ENCODE peak calls at places on chromosomes 7 and 10, in ten cellular contexts. One of them, this sample, is unnamed.

GRCh38 chr10:119450606-119451304 is 91.8 kb downstream of the RGS10 start:
- DNase-seq in HFFc6: no peak
- DNase-seq in heart left ventricle: peak
- DNase-seq in mucosa of descending colon: no peak
- DNase-seq in HL-60: no peak
- DNase-seq in kidney epithelial cell: no peak
- DNase-seq in CD8-positive, alpha-beta T cell: no peak
- DNase-seq in cardiac fibroblast: no peak
- DNase-seq in astrocyte: no peak
- DNase-seq in A549: no peak
- DNase-seq in this sample: no peak

GRCh38 chr7:22356855-22357310 is at the start of gene RAPGEF5:
- DNase-seq in mucosa of descending colon: peak
- DNase-seq in cardiac fibroblast: peak
- DNase-seq in HFFc6: no peak
- DNase-seq in astrocyte: no peak
- DNase-seq in CD8-positive, alpha-beta T cell: no peak
- DNase-seq in kidney epithelial cell: no peak
- DNase-seq in HL-60: no peak
- DNase-seq in A549: no peak
- DNase-seq in heart left ventricle: no peak
- DNase-seq in this sample: peak

GRCh38 chr7:10237306-10237705 is 736.4 kb upstream of the PHF14 start:
- DNase-seq in astrocyte: peak
- DNase-seq in kidney epithelial cell: peak
- DNase-seq in A549: peak
- DNase-seq in mucosa of descending colon: no peak
- DNase-seq in CD8-positive, alpha-beta T cell: no peak
- DNase-seq in HFFc6: no peak
- DNase-seq in heart left ventricle: peak
- DNase-seq in cardiac fibroblast: peak
- DNase-seq in HL-60: no peak
- DNase-seq in this sample: no peak

GRCh38 chr10:59830601-59831259 is 75.6 kb downstream of the CCDC6 start:
- DNase-seq in mucosa of descending colon: peak
- DNase-seq in A549: peak
- DNase-seq in astrocyte: peak
- DNase-seq in heart left ventricle: peak
- DNase-seq in HL-60: peak
- DNase-seq in CD8-positive, alpha-beta T cell: no peak
- DNase-seq in cardiac fibroblast: peak
- DNase-seq in kidney epithelial cell: no peak
- DNase-seq in HFFc6: peak
- DNase-seq in this sample: peak

GRCh38 chr7:19491821-19492452 is 216.9 kb downstream of the POLR1F start:
- DNase-seq in mucosa of descending colon: no peak
- DNase-seq in HL-60: no peak
- DNase-seq in A549: peak
- DNase-seq in kidney epithelial cell: peak
- DNase-seq in astrocyte: peak
- DNase-seq in cardiac fibroblast: peak
- DNase-seq in heart left ventricle: no peak
- DNase-seq in CD8-positive, alpha-beta T cell: no peak
- DNase-seq in HFFc6: peak
- DNase-seq in this sample: no peak

GRCh38 chr7:2758673-2759603 is 70.9 kb downstream of the AMZ1 start:
- DNase-seq in astrocyte: no peak
- DNase-seq in heart left ventricle: no peak
- DNase-seq in HFFc6: no peak
- DNase-seq in HL-60: no peak
- DNase-seq in CD8-positive, alpha-beta T cell: no peak
- DNase-seq in cardiac fibroblast: no peak
- DNase-seq in A549: no peak
- DNase-seq in mucosa of descending colon: no peak
- DNase-seq in kidney epithelial cell: no peak
- DNase-seq in this sample: no peak

GRCh38 chr10:68732651-68733050 is 11.6 kb downstream of the CCAR1 start:
- DNase-seq in astrocyte: no peak
- DNase-seq in A549: no peak
- DNase-seq in HL-60: no peak
- DNase-seq in heart left ventricle: no peak
- DNase-seq in HFFc6: no peak
- DNase-seq in kidney epithelial cell: no peak
- DNase-seq in cardiac fibroblast: no peak
- DNase-seq in mucosa of descending colon: no peak
- DNase-seq in CD8-positive, alpha-beta T cell: no peak
- DNase-seq in this sample: no peak

GRCh38 chr10:71774916-71775702 is 1.8 kb upstream of the VSIR start:
- DNase-seq in CD8-positive, alpha-beta T cell: no peak
- DNase-seq in astrocyte: no peak
- DNase-seq in HL-60: peak
- DNase-seq in cardiac fibroblast: no peak
- DNase-seq in HFFc6: no peak
- DNase-seq in kidney epithelial cell: no peak
- DNase-seq in A549: no peak
- DNase-seq in mucosa of descending colon: no peak
- DNase-seq in heart left ventricle: peak
- DNase-seq in this sample: no peak

GRCh38 chr7:2483495-2483894 is 7.3 kb upstream of the GRIFIN start:
- DNase-seq in HL-60: no peak
- DNase-seq in HFFc6: no peak
- DNase-seq in mucosa of descending colon: no peak
- DNase-seq in CD8-positive, alpha-beta T cell: no peak
- DNase-seq in A549: no peak
- DNase-seq in cardiac fibroblast: no peak
- DNase-seq in kidney epithelial cell: no peak
- DNase-seq in heart left ventricle: no peak
- DNase-seq in astrocyte: no peak
- DNase-seq in this sample: no peak

GRCh38 chr7:105387621-105388372 is 924 bp downstream of the SRPK2 start:
- DNase-seq in A549: peak
- DNase-seq in HFFc6: peak
- DNase-seq in cardiac fibroblast: peak
- DNase-seq in heart left ventricle: peak
- DNase-seq in kidney epithelial cell: peak
- DNase-seq in mucosa of descending colon: peak
- DNase-seq in CD8-positive, alpha-beta T cell: peak
- DNase-seq in HL-60: peak
- DNase-seq in astrocyte: peak
- DNase-seq in this sample: peak
- TF ChIP-seq CTCF in A549: no peak
- TF ChIP-seq CTCF in HFFc6: peak
- TF ChIP-seq CTCF in cardiac fibroblast: no peak
- TF ChIP-seq CTCF in heart left ventricle: no peak
- TF ChIP-seq CTCF in kidney epithelial cell: no peak
- TF ChIP-seq CTCF in mucosa of descending colon: no peak
- TF ChIP-seq CTCF in CD8-positive, alpha-beta T cell: no peak
- TF ChIP-seq CTCF in HL-60: no peak
- TF ChIP-seq CTCF in astrocyte: no peak
- TF ChIP-seq CTCF in this sample: no peak

GRCh38 chr7:36792421-36792820 is 68.1 kb upstream of the AOAH start:
- DNase-seq in mucosa of descending colon: no peak
- DNase-seq in astrocyte: no peak
- DNase-seq in HL-60: no peak
- DNase-seq in CD8-positive, alpha-beta T cell: no peak
- DNase-seq in heart left ventricle: no peak
- DNase-seq in HFFc6: no peak
- DNase-seq in A549: no peak
- DNase-seq in kidney epithelial cell: no peak
- DNase-seq in cardiac fibroblast: no peak
- DNase-seq in this sample: no peak

GRCh38 chr7:36795451-36796021 is 71.2 kb upstream of the AOAH start:
- DNase-seq in kidney epithelial cell: no peak
- DNase-seq in astrocyte: no peak
- DNase-seq in mucosa of descending colon: no peak
- DNase-seq in HFFc6: no peak
- DNase-seq in HL-60: no peak
- DNase-seq in CD8-positive, alpha-beta T cell: no peak
- DNase-seq in heart left ventricle: no peak
- DNase-seq in A549: no peak
- DNase-seq in cardiac fibroblast: no peak
- DNase-seq in this sample: no peak

GRCh38 chr7:36790280-36790679 is 66.0 kb upstream of the AOAH start:
- DNase-seq in astrocyte: no peak
- DNase-seq in kidney epithelial cell: no peak
- DNase-seq in mucosa of descending colon: no peak
- DNase-seq in HFFc6: no peak
- DNase-seq in cardiac fibroblast: no peak
- DNase-seq in HL-60: no peak
- DNase-seq in A549: no peak
- DNase-seq in CD8-positive, alpha-beta T cell: no peak
- DNase-seq in heart left ventricle: no peak
- DNase-seq in this sample: no peak

GRCh38 chr7:36796850-36797618 is 72.7 kb upstream of the AOAH start:
- DNase-seq in mucosa of descending colon: no peak
- DNase-seq in cardiac fibroblast: no peak
- DNase-seq in CD8-positive, alpha-beta T cell: no peak
- DNase-seq in A549: no peak
- DNase-seq in astrocyte: no peak
- DNase-seq in heart left ventricle: no peak
- DNase-seq in HFFc6: no peak
- DNase-seq in kidney epithelial cell: no peak
- DNase-seq in HL-60: no peak
- DNase-seq in this sample: no peak

DNA sequence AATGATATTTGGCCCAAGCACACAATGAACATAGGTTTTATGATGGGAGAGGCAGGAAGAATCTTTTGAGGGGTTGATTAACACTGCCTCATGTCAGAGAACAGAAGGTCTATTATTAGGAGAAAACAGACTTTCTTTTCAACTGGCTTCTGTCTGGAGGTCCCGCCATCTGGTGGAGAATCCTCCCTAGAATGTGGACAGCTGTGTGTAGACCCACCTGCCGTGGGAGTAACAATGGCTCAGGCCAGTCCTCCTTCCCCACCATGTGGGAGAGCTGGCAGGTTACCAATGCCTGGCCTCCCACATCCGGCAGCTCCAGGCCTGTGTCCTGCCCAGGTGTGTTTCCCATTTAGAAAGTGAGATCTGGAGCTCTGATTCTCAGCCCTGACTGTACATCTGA is 70.4 kb upstream of the AOAH start:
- DNase-seq in mucosa of descending colon: no peak
- DNase-seq in cardiac fibroblast: no peak
- DNase-seq in heart left ventricle: no peak
- DNase-seq in HFFc6: no peak
- DNase-seq in HL-60: no peak
- DNase-seq in kidney epithelial cell: peak
- DNase-seq in A549: no peak
- DNase-seq in CD8-positive, alpha-beta T cell: no peak
- DNase-seq in astrocyte: no peak
- DNase-seq in this sample: no peak
- TF ChIP-seq CTCF in mucosa of descending colon: no peak
- TF ChIP-seq CTCF in cardiac fibroblast: no peak
- TF ChIP-seq CTCF in heart left ventricle: no peak
- TF ChIP-seq CTCF in HFFc6: no peak
- TF ChIP-seq CTCF in HL-60: no peak
- TF ChIP-seq CTCF in kidney epithelial cell: peak
- TF ChIP-seq CTCF in A549: no peak
- TF ChIP-seq CTCF in CD8-positive, alpha-beta T cell: no peak
- TF ChIP-seq CTCF in astrocyte: no peak
- TF ChIP-seq CTCF in this sample: no peak

GRCh38 chr7:117480978-117481377 is 1.2 kb downstream of the CFTR start:
- DNase-seq in CD8-positive, alpha-beta T cell: no peak
- DNase-seq in kidney epithelial cell: no peak
- DNase-seq in astrocyte: no peak
- DNase-seq in HL-60: no peak
- DNase-seq in heart left ventricle: no peak
- DNase-seq in mucosa of descending colon: peak
- DNase-seq in A549: peak
- DNase-seq in HFFc6: no peak
- DNase-seq in cardiac fibroblast: no peak
- DNase-seq in this sample: no peak
- TF ChIP-seq CTCF in CD8-positive, alpha-beta T cell: no peak
- TF ChIP-seq CTCF in kidney epithelial cell: no peak
- TF ChIP-seq CTCF in astrocyte: no peak
- TF ChIP-seq CTCF in HL-60: no peak
- TF ChIP-seq CTCF in heart left ventricle: peak
- TF ChIP-seq CTCF in mucosa of descending colon: no peak
- TF ChIP-seq CTCF in A549: no peak
- TF ChIP-seq CTCF in HFFc6: no peak
- TF ChIP-seq CTCF in cardiac fibroblast: no peak
- TF ChIP-seq CTCF in this sample: no peak

DNA sequence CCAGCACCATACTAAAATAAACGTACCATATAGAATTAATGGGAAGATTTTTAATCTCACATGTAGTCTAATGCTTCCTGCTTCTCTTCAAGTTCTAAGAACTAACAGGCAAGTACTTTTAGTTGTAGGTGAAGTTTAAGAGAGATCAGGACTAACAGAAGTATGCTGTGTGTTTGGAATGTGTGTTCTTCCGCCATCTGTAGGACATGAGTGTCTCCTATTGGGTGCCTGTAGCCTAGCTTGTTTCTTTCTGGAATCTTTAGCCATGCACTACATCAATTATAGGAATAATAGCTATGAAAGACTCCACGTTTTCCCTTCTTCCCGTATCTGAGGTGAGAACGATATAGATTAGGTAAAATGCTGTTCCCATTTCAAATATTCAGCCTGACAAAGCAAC is 140.2 kb upstream of the AHR start:
- DNase-seq in A549: peak
- DNase-seq in mucosa of descending colon: no peak
- DNase-seq in HL-60: no peak
- DNase-seq in HFFc6: no peak
- DNase-seq in CD8-positive, alpha-beta T cell: no peak
- DNase-seq in heart left ventricle: no peak
- DNase-seq in cardiac fibroblast: no peak
- DNase-seq in astrocyte: no peak
- DNase-seq in kidney epithelial cell: no peak
- DNase-seq in this sample: no peak
- TF ChIP-seq CTCF in A549: no peak
- TF ChIP-seq CTCF in mucosa of descending colon: no peak
- TF ChIP-seq CTCF in HL-60: no peak
- TF ChIP-seq CTCF in HFFc6: no peak
- TF ChIP-seq CTCF in CD8-positive, alpha-beta T cell: no peak
- TF ChIP-seq CTCF in heart left ventricle: no peak
- TF ChIP-seq CTCF in cardiac fibroblast: no peak
- TF ChIP-seq CTCF in astrocyte: no peak
- TF ChIP-seq CTCF in kidney epithelial cell: no peak
- TF ChIP-seq CTCF in this sample: no peak

DNA sequence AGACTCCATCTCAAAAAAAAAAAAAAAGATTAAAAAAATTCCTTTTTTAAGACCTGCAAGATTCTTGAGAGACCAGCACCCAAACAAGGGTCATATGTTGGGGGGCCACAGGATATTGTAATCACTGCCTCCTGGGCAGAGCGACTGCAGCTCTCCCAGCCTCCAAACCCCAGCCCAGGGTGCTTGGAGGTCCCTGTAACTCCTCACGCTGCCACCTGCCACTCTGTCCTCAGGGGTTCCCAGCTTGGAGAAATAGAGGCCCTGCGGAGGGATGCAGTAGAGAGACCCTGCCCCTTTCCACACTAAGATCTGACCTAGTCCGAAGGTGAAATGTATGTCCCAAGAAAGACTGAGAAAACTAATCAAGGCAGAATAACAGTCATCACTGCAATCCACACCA is 343.7 kb downstream of the GRID1 start:
- DNase-seq in kidney epithelial cell: no peak
- DNase-seq in CD8-positive, alpha-beta T cell: no peak
- DNase-seq in A549: no peak
- DNase-seq in mucosa of descending colon: no peak
- DNase-seq in astrocyte: no peak
- DNase-seq in cardiac fibroblast: no peak
- DNase-seq in HFFc6: no peak
- DNase-seq in HL-60: no peak
- DNase-seq in heart left ventricle: no peak
- DNase-seq in this sample: no peak
- TF ChIP-seq CTCF in kidney epithelial cell: no peak
- TF ChIP-seq CTCF in CD8-positive, alpha-beta T cell: no peak
- TF ChIP-seq CTCF in A549: no peak
- TF ChIP-seq CTCF in mucosa of descending colon: no peak
- TF ChIP-seq CTCF in astrocyte: no peak
- TF ChIP-seq CTCF in cardiac fibroblast: no peak
- TF ChIP-seq CTCF in HFFc6: no peak
- TF ChIP-seq CTCF in HL-60: no peak
- TF ChIP-seq CTCF in heart left ventricle: no peak
- TF ChIP-seq CTCF in this sample: no peak

This sample was measured in endothelial cell.